ENCODE peak calls at places on chromosomes 16 and 17, in eight cellular contexts. A is SJCRH30; W is stimulated activated CD4-positive, alpha-beta T cell treated with anti-CD3 and anti-CD28 coated beads, Interleukin-4, amount 100 ng/mL, for 24 hours; C is T-cell; M is psoas muscle; L is HAP-1; O is transverse colon; S is COR-L47. V is an unnamed sample.

GRCh38 chr17:29682054-29682453 is 59.3 kb upstream of the CORO6 start:
- DNase-seq in A (no peak), W (no peak), C (no peak), M (no peak), L (no peak), O (no peak), S (no peak), V (no peak)

GRCh38 chr17:6936370-6937028 is 59.4 kb upstream of the ALOX12 start:
- DNase-seq in A (no peak), W (no peak), C (no peak), M (no peak), L (no peak), O (peak; percentile 50), S (peak; percentile 3), V (no peak)

GRCh38 chr16:5065813-5066212 is at the start of gene C16orf89:
- DNase-seq in A (no peak), W (no peak), C (no peak), M (no peak), L (no peak), O (no peak), S (no peak), V (no peak)

GRCh38 chr17:45088741-45089140 is 27.6 kb downstream of the NMT1 start:
- DNase-seq in A (no peak), W (no peak), C (no peak), M (no peak), L (no peak), O (no peak), S (no peak), V (no peak)

GRCh38 chr17:27748360-27748825 is 51.9 kb downstream of the NOS2 start:
- DNase-seq in A (no peak), W (no peak), C (no peak), M (no peak), L (no peak), O (no peak), S (no peak), V (no peak)

GRCh38 chr17:68790481-68790880 is 164.7 kb downstream of the ABCA8 start:
- DNase-seq in A (no peak), W (no peak), C (no peak), M (peak; percentile 26), L (no peak), O (no peak), S (no peak), V (no peak)

GRCh38 chr17:41962768-41963434 is 3.7 kb upstream of the CNP start:
- DNase-seq in A (peak; percentile 92), W (peak; percentile 77), C (peak; percentile 39), M (peak; percentile 74), L (peak; percentile 88), O (peak; percentile 81), S (peak; percentile 87), V (peak; percentile 84)

GRCh38 chr17:42642377-42642776 is 16.7 kb upstream of the TUBG2 start:
- DNase-seq in A (peak; percentile 15), W (no peak), C (no peak), M (no peak), L (peak; percentile 25), O (no peak), S (no peak), V (no peak)

GRCh38 chr17:4786111-4786491 is at the start of gene VMO1:
- DNase-seq in A (peak; percentile 66), W (no peak), C (no peak), M (no peak), L (no peak), O (peak; percentile 27), S (no peak), V (no peak)

GRCh38 chr16:17029602-17030350 is 441.0 kb downstream of the XYLT1 start:
- DNase-seq in A (no peak), W (no peak), C (no peak), M (no peak), L (no peak), O (no peak), S (no peak), V (no peak)

GRCh38 chr16:85207357-85207921 is 95.2 kb upstream of the CIBAR2 start:
- DNase-seq in A (no peak), W (no peak), C (no peak), M (no peak), L (no peak), O (no peak), S (no peak), V (no peak)

GRCh38 chr17:12421646-12422306 is 243.9 kb upstream of the MYOCD start:
- DNase-seq in A (no peak), W (no peak), C (no peak), M (no peak), L (no peak), O (no peak), S (no peak), V (no peak)

GRCh38 chr16:27224741-27225300 is 21.5 kb downstream of the KDM8 start:
- DNase-seq in A (no peak), W (no peak), C (no peak), M (no peak), L (no peak), O (no peak), S (no peak), V (no peak)

GRCh38 chr16:46916980-46917379 is 32.8 kb downstream of the GPT2 start:
- DNase-seq in A (no peak), W (no peak), C (no peak), M (no peak), L (no peak), O (no peak), S (no peak), V (no peak)

GRCh38 chr16:53061701-53062159 is 6.9 kb downstream of the CHD9 start:
- DNase-seq in A (no peak), W (peak; percentile 25), C (no peak), M (peak; percentile 49), L (no peak), O (peak; percentile 84), S (no peak), V (no peak)

GRCh38 chr16:89042711-89043551 is 50.7 kb upstream of the ACSF3 start:
- DNase-seq in A (no peak), W (no peak), C (no peak), M (peak; percentile 11), L (no peak), O (no peak), S (no peak), V (no peak)

GRCh38 chr17:18157354-18157985 is 26.2 kb upstream of the ALKBH5 start:
- DNase-seq in A (no peak), W (no peak), C (no peak), M (no peak), L (no peak), O (no peak), S (no peak), V (no peak)

GRCh38 chr17:77353684-77354419 is 213.1 kb downstream of the SEC14L1 start:
- DNase-seq in A (no peak), W (peak; percentile 3), C (no peak), M (no peak), L (no peak), O (no peak), S (no peak), V (no peak)

GRCh38 chr16:63061319-63061718 is 1025.1 kb upstream of the CDH8 start:
- DNase-seq in A (no peak), W (no peak), C (no peak), M (no peak), L (no peak), O (no peak), S (no peak), V (no peak)

GRCh38 chr16:63337264-63337663 is 1301.0 kb upstream of the CDH8 start:
- DNase-seq in A (no peak), W (no peak), C (no peak), M (no peak), L (no peak), O (no peak), S (no peak), V (no peak)

GRCh38 chr16:30893744-30894539 is at the start of gene BCL7C:
- DNase-seq in A (peak; percentile 91), W (peak; percentile 83), C (peak; percentile 59), M (peak; percentile 94), L (peak; percentile 97), O (peak; percentile 95), S (peak; percentile 87), V (peak; percentile 70)

GRCh38 chr16:21150375-21151001 is at the start of gene DNAH3:
- DNase-seq in A (no peak), W (no peak), C (no peak), M (no peak), L (no peak), O (peak; percentile 23), S (peak; percentile 13), V (no peak)

GRCh38 chr17:27242951-27243350 is 51.0 kb upstream of the WSB1 start:
- DNase-seq in A (no peak), W (no peak), C (no peak), M (no peak), L (no peak), O (no peak), S (no peak), V (no peak)

GRCh38 chr17:2364132-2365116 is 27.1 kb downstream of the SGSM2 start:
- DNase-seq in A (no peak), W (no peak), C (no peak), M (peak; percentile 62), L (no peak), O (no peak), S (no peak), V (no peak)

GRCh38 chr16:35319536-35320192 is 1860.3 kb downstream of the TP53TG3F start:
- DNase-seq in A (no peak), W (no peak), C (no peak), M (no peak), L (no peak), O (no peak), S (no peak), V (no peak)

GRCh38 chr17:2837147-2837561 is 40.9 kb downstream of the RAP1GAP2 start:
- DNase-seq in A (no peak), W (peak; percentile 46), C (no peak), M (no peak), L (no peak), O (no peak), S (no peak), V (no peak)

GRCh38 chr16:19294156-19294649 is 8.7 kb downstream of the CLEC19A start:
- DNase-seq in A (no peak), W (peak; percentile 57), C (no peak), M (peak; percentile 49), L (no peak), O (peak; percentile 37), S (no peak), V (no peak)

GRCh38 chr16:54178491-54178976 is 108.1 kb downstream of the IRX3 start:
- DNase-seq in A (no peak), W (no peak), C (no peak), M (no peak), L (no peak), O (no peak), S (no peak), V (no peak)

GRCh38 chr17:6654816-6655731 is 3.5 kb downstream of the C17orf100 start:
- DNase-seq in A (no peak), W (no peak), C (no peak), M (no peak), L (no peak), O (peak; percentile 58), S (peak; percentile 55), V (no peak)

GRCh38 chr16:2333772-2334379 is 6.7 kb downstream of the ABCA3 start:
- DNase-seq in A (no peak), W (no peak), C (no peak), M (no peak), L (no peak), O (no peak), S (no peak), V (no peak)

GRCh38 chr16:86994215-86994614 is 323.0 kb downstream of the C16orf95 start:
- DNase-seq in A (no peak), W (no peak), C (no peak), M (no peak), L (no peak), O (no peak), S (no peak), V (no peak)

GRCh38 chr16:69397821-69398521 is 12.2 kb upstream of the TERF2 start:
- DNase-seq in A (peak; percentile 45), W (no peak), C (no peak), M (no peak), L (peak; percentile 62), O (no peak), S (peak; percentile 13), V (peak; percentile 31)

GRCh38 chr17:8345052-8345690 is 5.5 kb downstream of the ODF4 start:
- DNase-seq in A (no peak), W (no peak), C (no peak), M (no peak), L (no peak), O (no peak), S (no peak), V (no peak)

V was measured in HuH-7.5.